ENCODE peak calls at places on chromosome 10, in six cellular contexts. F is esophagus muscularis mucosa; K is naive thymus-derived CD4-positive, alpha-beta T cell; M is lower lobe of right lung; Y is neural progenitor cell; G is stomach. E is an unnamed sample. For H3K4me1, the result is how much of the 10 kb centered on the place peaks cover.

GRCh38 chr10:126350216-126350992 is 37.9 kb downstream of the ADAM12 start:
- DNase-seq in F (no peak), G (no peak), Y (no peak), K (no peak), M (no peak), E (peak)

GRCh38 chr10:11728353-11728752 is 13.8 kb upstream of the ECHDC3 start:
- DNase-seq in Y (no peak), G (no peak), F (no peak), M (no peak), K (no peak), E (no peak)

GRCh38 chr10:7475046-7475860 is 64.4 kb upstream of the SFMBT2 start:
- DNase-seq in M (no peak), K (no peak), F (no peak), G (no peak), Y (peak), E (no peak)

GRCh38 chr10:117370205-117370604 is 5.0 kb downstream of the PDZD8 start:
- DNase-seq in F (no peak), K (no peak), G (no peak), Y (no peak), M (no peak), E (no peak)

GRCh38 chr10:22580711-22581110 is 133.7 kb downstream of the PIP4K2A start:
- DNase-seq in Y (no peak), F (no peak), M (no peak), K (no peak), G (no peak), E (no peak)

GRCh38 chr10:60396766-60397165 is 7.1 kb upstream of the ANK3 start:
- DNase-seq in F (no peak), M (no peak), K (no peak), Y (no peak), G (no peak), E (no peak)

GRCh38 chr10:101564490-101564991 is 23.5 kb downstream of the POLL start:
- DNase-seq in F (no peak), M (no peak), G (no peak), K (no peak), Y (no peak), E (no peak)

GRCh38 chr10:43084812-43085211 is 7.9 kb downstream of the RET start:
- DNase-seq in K (no peak), F (no peak), G (no peak), Y (no peak), M (no peak), E (no peak)

GRCh38 chr10:73131295-73131694 is 21.0 kb downstream of the NUDT13 start:
- DNase-seq in Y (no peak), G (no peak), M (no peak), K (no peak), F (no peak), E (no peak)

GRCh38 chr10:4129866-4130455 is 345.0 kb upstream of the KLF6 start:
- DNase-seq in M (no peak), K (no peak), G (no peak), F (no peak), Y (no peak), E (no peak)

GRCh38 chr10:100130786-100131185 is 49.1 kb upstream of the CPN1 start:
- DNase-seq in M (no peak), Y (no peak), K (no peak), F (no peak), G (no peak), E (no peak)

GRCh38 chr10:6416892-6417512 is 163.1 kb downstream of the PRKCQ start:
- DNase-seq in K (peak), G (no peak), Y (peak), F (no peak), M (no peak), E (peak)

GRCh38 chr10:113261130-113261529 is 291.7 kb upstream of the HABP2 start:
- DNase-seq in Y (no peak), G (no peak), F (no peak), M (no peak), K (no peak), E (no peak)

GRCh38 chr10:8389630-8390029 is 335.1 kb downstream of the GATA3 start:
- DNase-seq in F (no peak), G (no peak), K (no peak), M (no peak), Y (no peak), E (no peak)

GRCh38 chr10:2968401-2968800 is 98.9 kb upstream of the PFKP start:
- DNase-seq in K (no peak), M (no peak), F (no peak), Y (no peak), G (no peak), E (no peak)

GRCh38 chr10:3948843-3949242 is 163.8 kb upstream of the KLF6 start:
- DNase-seq in G (peak), K (peak), F (no peak), Y (no peak), M (no peak), E (no peak)

GRCh38 chr10:114520453-114520852 is 116.2 kb upstream of the AFAP1L2 start:
- DNase-seq in M (no peak), Y (no peak), F (no peak), K (no peak), G (no peak), E (peak)

DNA sequence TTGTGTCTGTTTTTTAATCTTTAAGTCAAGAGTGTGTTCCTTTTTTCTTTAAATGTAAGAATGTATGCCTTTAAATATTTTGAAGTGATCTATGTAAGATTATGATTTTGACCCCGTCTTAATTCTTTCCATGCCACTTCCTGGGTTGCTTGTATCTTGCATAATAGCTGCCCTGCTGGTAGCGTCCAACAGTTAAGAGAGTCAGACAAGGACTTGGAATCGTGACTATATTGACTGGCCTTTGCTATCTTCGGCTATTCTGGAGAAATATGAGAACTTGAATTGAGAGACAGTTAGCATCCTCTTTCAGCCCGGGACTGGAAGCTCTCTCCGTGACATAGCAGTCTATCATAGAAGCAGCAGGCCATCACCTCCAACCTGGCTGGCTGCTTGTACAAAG is 13.0 kb downstream of the NRP1 start:
- DNase-seq in K (no peak), M (no peak), Y (no peak), G (no peak), F (no peak), E (no peak)
- H3K4me1 ChIP-seq in K (under half), M (under half), Y (under half), G (under half), F (half or more), E (under half)

DNA sequence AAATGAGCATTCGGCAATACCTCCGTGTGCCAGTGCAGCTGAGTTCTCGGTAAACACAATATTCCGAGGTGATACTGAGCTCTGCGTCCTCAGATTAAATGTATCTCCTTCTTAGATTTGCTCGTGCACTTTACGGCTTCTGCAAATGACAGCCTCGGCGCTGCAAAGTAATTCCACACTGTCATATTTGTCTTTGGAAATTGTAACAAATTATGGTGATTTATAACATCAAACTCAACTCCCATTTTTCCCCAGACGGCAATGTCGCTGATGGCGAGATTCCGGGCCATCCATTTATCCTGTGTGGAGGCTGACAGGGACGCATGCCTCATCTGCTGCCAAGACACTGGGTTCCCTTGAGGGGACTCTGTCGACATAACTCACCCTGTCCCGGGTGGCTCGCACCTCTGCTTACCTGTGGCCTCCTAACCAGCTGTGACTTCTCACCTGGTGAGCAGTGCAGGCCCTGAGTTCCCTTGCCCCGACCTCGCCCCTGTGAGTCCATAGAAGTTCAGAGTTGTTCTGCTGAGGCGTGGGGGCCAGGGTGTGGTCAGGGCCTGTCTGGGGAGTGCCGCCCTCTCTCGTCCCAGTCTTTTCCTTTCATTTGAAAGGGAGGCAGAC is 201.9 kb downstream of the ADARB2 start:
- DNase-seq in Y (no peak), F (no peak), K (no peak), M (no peak), G (no peak), E (no peak)
- H3K4me3 ChIP-seq in Y (no peak), F (no peak), K (no peak), M (no peak), G (no peak), E (no peak)

GRCh38 chr10:49111320-49111698 is 4.0 kb downstream of the VSTM4 start:
- DNase-seq in M (no peak), K (no peak), G (no peak), F (no peak), Y (no peak), E (no peak)
- H3K4me1 ChIP-seq in M (half or more), K (under half), G (half or more), F (half or more), Y (under half), E (under half)

GRCh38 chr10:79262131-79262530 is 85.1 kb upstream of the PPIF start:
- DNase-seq in Y (no peak), G (no peak), K (no peak), M (no peak), F (no peak), E (no peak)

GRCh38 chr10:79259834-79260233 is 87.4 kb upstream of the PPIF start:
- DNase-seq in K (no peak), F (no peak), M (no peak), G (no peak), Y (no peak), E (no peak)

GRCh38 chr10:79258894-79259293 is 88.4 kb upstream of the PPIF start:
- DNase-seq in K (no peak), Y (no peak), G (no peak), M (no peak), F (no peak), E (no peak)

GRCh38 chr10:79262959-79263746 is 84.1 kb upstream of the PPIF start:
- DNase-seq in M (no peak), F (no peak), G (no peak), K (no peak), Y (no peak), E (no peak)

DNA sequence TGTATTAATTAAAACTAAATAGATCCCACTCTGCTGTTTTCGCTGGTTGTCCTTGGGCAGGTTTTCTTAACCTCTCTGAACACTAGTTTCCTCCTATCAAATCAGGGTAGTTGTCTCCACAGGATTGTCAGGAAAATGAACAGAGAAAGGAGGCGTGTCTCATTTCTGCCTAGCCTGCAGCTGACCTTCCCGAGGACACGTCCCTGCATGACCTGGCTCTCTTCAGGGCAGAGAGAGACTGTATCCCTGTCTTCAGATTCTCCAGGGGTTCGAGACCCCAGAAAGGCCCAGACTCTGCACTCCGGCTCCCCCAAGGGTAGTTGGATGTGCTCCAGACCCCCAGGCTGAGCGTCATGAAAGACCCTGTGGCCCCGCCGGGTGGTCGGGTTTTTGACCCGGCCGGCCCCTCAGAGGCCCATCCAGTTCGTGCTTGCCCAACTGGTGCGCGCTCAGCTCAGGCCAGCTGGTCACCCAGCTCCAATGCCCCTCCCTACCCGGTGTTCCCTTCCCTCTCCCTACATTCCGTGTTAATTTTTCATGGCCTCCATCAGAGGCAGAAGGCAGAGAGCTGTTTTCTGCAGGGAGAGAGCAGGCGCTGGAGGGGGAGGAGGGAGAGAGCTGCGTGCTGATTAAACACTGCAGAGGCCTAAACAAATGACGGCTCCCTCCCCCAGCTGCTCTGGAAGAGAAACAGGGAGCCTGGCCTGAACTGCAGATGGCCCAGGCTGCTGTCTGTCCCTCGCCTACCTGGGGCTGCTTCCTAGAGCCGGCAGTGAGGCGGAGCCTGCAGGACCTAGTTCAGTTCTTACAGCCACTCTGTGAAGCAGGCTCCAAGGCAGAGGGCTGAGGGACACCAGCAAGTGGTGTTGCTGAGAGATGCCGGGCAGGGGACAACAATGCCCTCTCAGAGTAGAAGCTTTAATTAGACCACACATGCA is 86.2 kb upstream of the PPIF start:
- DNase-seq in Y (peak), G (peak), K (no peak), M (no peak), F (no peak), E (no peak)
- H3K4me3 ChIP-seq in Y (no peak), G (no peak), K (no peak), M (no peak), F (no peak), E (no peak)

DNA sequence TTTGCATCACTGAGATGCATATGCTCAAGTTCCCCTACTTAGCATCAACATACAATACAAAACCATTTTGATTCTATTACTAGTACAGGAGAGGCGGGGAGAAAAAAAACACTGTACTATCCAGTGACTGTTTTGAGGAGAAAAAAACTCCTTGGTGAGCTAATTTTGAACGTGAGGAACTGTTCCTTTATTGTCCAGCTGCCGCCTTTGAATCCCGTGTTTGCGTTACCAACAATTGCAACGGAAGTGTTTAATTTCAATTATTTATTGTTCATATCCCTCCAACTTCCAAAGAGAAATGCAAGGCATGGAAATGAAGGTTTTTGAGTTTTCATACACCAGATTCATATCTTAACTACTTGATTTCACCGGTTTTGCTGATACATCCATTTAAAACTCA is 66.4 kb upstream of the ARHGAP21 start:
- DNase-seq in Y (no peak), K (no peak), M (no peak), G (no peak), F (no peak), E (no peak)
- H3K4me1 ChIP-seq in Y (under half), K (under half), M (under half), G (under half), F (under half), E (under half)

GRCh38 chr10:132786279-132786528 is 257 bp upstream of the NKX6-2 start:
- DNase-seq in K (no peak), Y (no peak), G (no peak), M (no peak), F (no peak), E (no peak)
- H3K4me3 ChIP-seq in K (no peak), Y (no peak), G (no peak), M (no peak), F (peak), E (peak)

GRCh38 chr10:124075116-124075955 is 18.1 kb downstream of the CHST15 start:
- DNase-seq in M (no peak), Y (peak), K (no peak), G (no peak), F (no peak), E (no peak)
- H3K4me1 ChIP-seq in M (under half), Y (under half), K (under half), G (under half), F (half or more), E (under half)

GRCh38 chr10:61835069-61835908 is 66.2 kb upstream of the ARID5B start:
- DNase-seq in G (peak), Y (peak), F (no peak), K (no peak), M (no peak), E (no peak)
- H3K4me3 ChIP-seq in G (no peak), Y (no peak), F (peak), K (no peak), M (no peak), E (no peak)

GRCh38 chr10:92758594-92758993 is 68.8 kb downstream of the HHEX start:
- DNase-seq in G (no peak), F (no peak), Y (no peak), M (no peak), K (no peak), E (no peak)

GRCh38 chr10:92763634-92764155 is 73.9 kb downstream of the HHEX start:
- DNase-seq in F (no peak), G (no peak), M (no peak), Y (no peak), K (no peak), E (no peak)

GRCh38 chr10:92757720-92758119 is 68.0 kb downstream of the HHEX start:
- DNase-seq in F (no peak), G (no peak), M (no peak), Y (no peak), K (no peak), E (no peak)

GRCh38 chr10:92761576-92761975 is 71.8 kb downstream of the HHEX start:
- DNase-seq in M (no peak), G (no peak), Y (no peak), F (no peak), K (no peak), E (no peak)

DNA sequence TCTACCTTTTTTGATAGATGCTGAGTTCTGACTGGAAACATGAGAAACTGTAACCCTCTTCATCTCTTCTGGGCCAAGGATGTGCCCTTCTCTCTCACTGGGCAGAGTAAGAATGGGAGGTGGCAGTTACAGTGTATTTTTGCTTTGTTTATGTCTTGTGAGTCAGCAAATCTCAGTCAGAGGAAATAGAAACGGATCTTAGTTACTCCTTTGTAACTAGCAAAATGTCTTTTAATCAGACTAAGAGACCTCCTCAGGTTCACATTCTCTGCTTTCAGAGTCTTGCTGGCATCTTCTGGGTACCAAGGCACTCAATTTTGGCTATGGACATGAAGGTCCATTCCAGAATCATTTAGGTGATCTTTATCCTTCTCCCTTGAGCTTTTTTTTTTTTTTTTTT is 70.9 kb downstream of the HHEX start:
- DNase-seq in G (no peak), F (no peak), M (no peak), K (no peak), Y (no peak), E (no peak)
- H3K4me1 ChIP-seq in G (half or more), F (under half), M (under half), K (under half), Y (under half), E (under half)